ENCODE peak calls at places on chromosomes 16 and 17, in four cellular contexts. H, T, Q and W are unnamed samples.
A peak's percentile ranks its signal among the peaks of the same experiment; 100 is the strongest.

GRCh38 chr17:32267690-32268205 is 2.1 kb downstream of the RHBDL3 start:
- DNase-seq in Q (no peak), H (peak; percentile 11), T (no peak), W (no peak)

GRCh38 chr17:4971826-4972225 is 4.2 kb upstream of the SPAG7 start:
- DNase-seq in T (no peak), H (no peak), Q (no peak), W (no peak)

GRCh38 chr17:40038882-40039513 is 15.2 kb downstream of the MED24 start:
- DNase-seq in Q (no peak), H (peak; percentile 79), T (peak; percentile 49), W (no peak)

GRCh38 chr17:15944720-15945492 is at the start of gene ADORA2B:
- DNase-seq in T (peak; percentile 84), H (peak; percentile 74), Q (no peak), W (no peak)

GRCh38 chr16:16118337-16118736 is 105.0 kb downstream of the ABCC6 start:
- DNase-seq in Q (no peak), H (no peak), T (no peak), W (no peak)

GRCh38 chr16:47469227-47469626 is 8.1 kb downstream of the PHKB start:
- DNase-seq in Q (no peak), H (no peak), T (no peak), W (no peak)

GRCh38 chr17:74923538-74924249 is 379 bp upstream of the OTOP2 start:
- DNase-seq in T (peak; percentile 82), Q (peak; percentile 47), H (peak; percentile 3), W (no peak)

GRCh38 chr17:82892869-82893565 is 53.2 kb upstream of the ZNF750 start:
- DNase-seq in T (no peak), H (no peak), Q (no peak), W (no peak)

GRCh38 chr16:520847-521246 is 6.7 kb upstream of the CAPN15 start:
- DNase-seq in H (no peak), Q (no peak), T (no peak), W (no peak)

GRCh38 chr16:7268182-7268581 is 64.5 kb upstream of the RBFOX1 start:
- DNase-seq in H (no peak), T (peak; percentile 34), Q (no peak), W (peak; percentile 30)

GRCh38 chr16:12340151-12340733 is 363.7 kb downstream of the SNX29 start:
- DNase-seq in H (peak; percentile 65), Q (no peak), T (peak; percentile 40), W (no peak)

GRCh38 chr17:78179372-78179771 is 7.5 kb downstream of the TK1 start:
- DNase-seq in Q (no peak), T (no peak), H (peak; percentile 49), W (no peak)

GRCh38 chr17:77772899-77773358 is 185.6 kb upstream of the TNRC6C start:
- DNase-seq in Q (no peak), T (no peak), H (no peak), W (no peak)

GRCh38 chr17:14672830-14673229 is 371.9 kb downstream of the HS3ST3B1 start:
- DNase-seq in Q (no peak), T (no peak), H (peak; percentile 77), W (no peak)

GRCh38 chr16:83389751-83390150 is 418.0 kb upstream of the HSBP1 start:
- DNase-seq in Q (no peak), T (no peak), H (no peak), W (no peak)

GRCh38 chr16:89023151-89023551 is 46.1 kb upstream of the CBFA2T3 start:
- DNase-seq in H (no peak), Q (no peak), T (no peak), W (no peak)

GRCh38 chr17:63476857-63477470 is at the start of gene ACE:
- DNase-seq in H (no peak), Q (no peak), T (peak; percentile 33), W (no peak)

GRCh38 chr17:51588063-51588462 is 327.7 kb downstream of the UTP18 start:
- DNase-seq in T (no peak), H (no peak), Q (no peak), W (no peak)

GRCh38 chr16:28826141-28826540 is 3.3 kb downstream of the ATXN2L start:
- DNase-seq in Q (no peak), H (peak; percentile 52), T (no peak), W (no peak)

GRCh38 chr17:38358586-38359513 is 7.2 kb downstream of the SOCS7 start:
- DNase-seq in Q (no peak), H (no peak), T (no peak), W (no peak)

GRCh38 chr17:21378553-21378952 is 2.4 kb downstream of the KCNJ12 start:
- DNase-seq in T (no peak), H (no peak), Q (no peak), W (no peak)

GRCh38 chr17:15289285-15290185 is 24.4 kb upstream of the PMP22 start:
- DNase-seq in T (no peak), Q (no peak), H (peak; percentile 83), W (no peak)

GRCh38 chr17:10196936-10197335 is 1.5 kb downstream of the GAS7 start:
- DNase-seq in T (no peak), H (no peak), Q (no peak), W (no peak)

GRCh38 chr17:36001862-36002603 is 680 bp upstream of the CCL15 start:
- DNase-seq in T (no peak), Q (no peak), H (no peak), W (no peak)

GRCh38 chr16:2980227-2981176 is at the start of gene PKMYT1:
- DNase-seq in H (peak; percentile 83), Q (peak; percentile 88), T (peak; percentile 95), W (no peak)

GRCh38 chr17:11241611-11242226 is 706 bp downstream of the SHISA6 start:
- DNase-seq in Q (no peak), T (no peak), H (no peak), W (no peak)

GRCh38 chr16:6349725-6350124 is 982.9 kb upstream of the RBFOX1 start:
- DNase-seq in Q (no peak), H (no peak), T (no peak), W (no peak)

GRCh38 chr16:70735141-70735979 is 49.5 kb upstream of the MTSS2 start:
- DNase-seq in T (no peak), Q (no peak), H (no peak), W (no peak)

GRCh38 chr17:33562792-33563191 is 269.7 kb upstream of the ASIC2 start:
- DNase-seq in T (no peak), Q (no peak), H (no peak), W (no peak)

GRCh38 chr17:1294157-1294717 is 14.8 kb downstream of the TRARG1 start:
- DNase-seq in T (no peak), H (no peak), Q (no peak), W (no peak)

GRCh38 chr16:75097941-75098897 is 18.4 kb downstream of the LDHD start:
- DNase-seq in Q (peak; percentile 31), T (no peak), H (no peak), W (no peak)

GRCh38 chr17:70405492-70406220 is 236.3 kb downstream of the KCNJ2 start:
- DNase-seq in T (no peak), H (peak; percentile 97), Q (no peak), W (peak; percentile 20)

GRCh38 chr16:48160575-48160974 is 4.8 kb upstream of the ABCC12 start:
- DNase-seq in T (no peak), Q (no peak), H (no peak), W (no peak)

GRCh38 chr17:75869282-75870141 is 8.9 kb downstream of the TRIM47 start:
- DNase-seq in T (no peak), Q (no peak), H (peak; percentile 26), W (no peak)